ENCODE peak calls at places on chromosomes 3 and 15, in five cellular contexts. K is astrocyte of the spinal cord; O is right atrium auricular region; H is stimulated activated CD8-positive, alpha-beta memory T cell treated with anti-CD3 and anti-CD28 coated beads, Interleukin-7, amount 100 ng/mL, for 48 hours; A is breast epithelium. R is an unnamed sample.

GRCh38 chr3:178233371-178233770 is 302.9 kb upstream of the KCNMB2 start:
- DNase-seq in H (no peak), A (no peak), K (no peak), O (no peak), R (no peak)

GRCh38 chr3:51704511-51704950 is 2.3 kb upstream of the GRM2 start:
- DNase-seq in O (no peak), K (no peak), H (no peak), A (no peak), R (no peak)

GRCh38 chr3:126081618-126082333 is 2.1 kb downstream of the SLC41A3 start:
- DNase-seq in H (no peak), O (no peak), A (peak; percentile 70), K (peak; percentile 48), R (peak; percentile 66)

GRCh38 chr3:157088133-157088488 is 71.8 kb downstream of the CCNL1 start:
- DNase-seq in K (no peak), H (no peak), O (no peak), A (no peak), R (peak; percentile 19)

GRCh38 chr3:167740961-167741587 is 5.6 kb downstream of the SERPINI1 start:
- DNase-seq in O (no peak), A (no peak), K (peak; percentile 50), H (no peak), R (peak; percentile 41)

GRCh38 chr15:41559489-41560177 is 621 bp downstream of the TYRO3 start:
- DNase-seq in A (no peak), O (no peak), K (peak; percentile 5), H (no peak), R (no peak)

GRCh38 chr3:67719333-67719732 is 64.9 kb upstream of the SUCLG2 start:
- DNase-seq in K (peak; percentile 33), A (no peak), O (no peak), H (no peak), R (no peak)

GRCh38 chr15:80852676-80853075 is 73.5 kb downstream of the CEMIP start:
- DNase-seq in A (no peak), K (no peak), O (no peak), H (no peak), R (peak; percentile 6)

GRCh38 chr3:121690777-121691405 is 30.2 kb upstream of the HCLS1 start:
- DNase-seq in K (no peak), A (no peak), O (no peak), H (no peak), R (no peak)

GRCh38 chr3:13072239-13073041 is 789 bp downstream of the IQSEC1 start:
- DNase-seq in K (no peak), O (no peak), H (no peak), A (no peak), R (no peak)

GRCh38 chr3:11558002-11558401 is 85.7 kb downstream of the VGLL4 start:
- DNase-seq in A (peak; percentile 27), K (peak; percentile 88), H (no peak), O (no peak), R (peak; percentile 33)

GRCh38 chr3:134718736-134719135 is 67.9 kb upstream of the KY start:
- DNase-seq in A (no peak), O (no peak), K (no peak), H (no peak), R (no peak)

GRCh38 chr3:127424766-127425504 is 137.1 kb upstream of the PRR20G start:
- DNase-seq in A (no peak), K (no peak), H (no peak), O (peak; percentile 23), R (no peak)

GRCh38 chr3:133444071-133444774 is 44.4 kb downstream of the BFSP2 start:
- DNase-seq in A (no peak), O (no peak), H (no peak), K (peak; percentile 49), R (peak; percentile 83)

GRCh38 chr3:55160241-55160877 is 232.5 kb upstream of the LRTM1 start:
- DNase-seq in K (peak; percentile 100), O (peak; percentile 76), A (no peak), H (no peak), R (peak; percentile 97)

GRCh38 chr3:11455977-11456376 is 183.8 kb downstream of the ATG7 start:
- DNase-seq in K (peak; percentile 81), O (no peak), A (no peak), H (no peak), R (no peak)

GRCh38 chr15:74826911-74827310 is 484 bp downstream of the CPLX3 start:
- DNase-seq in A (no peak), K (no peak), H (no peak), O (no peak), R (no peak)

GRCh38 chr3:177673105-177673804 is 476.0 kb upstream of the TBL1XR1 start:
- DNase-seq in A (no peak), O (no peak), K (peak; percentile 88), H (no peak), R (peak; percentile 85)